ENCODE peak calls at places on chromosomes 5 and 9, in eight cellular contexts. G is endothelial cell of umbilical vein, D is GM23338, Y is suprapubic skin, C is HepG2, W is upper lobe of left lung, O is vagina, B is spleen. T is an unnamed sample.
A peak's percentile ranks its signal among the peaks of the same experiment; 100 is the strongest.

GRCh38 chr9:114694719-114695269 is 12.8 kb upstream of the TEX48 start:
- DNase-seq in C (no peak), W (no peak), O (no peak), B (no peak), Y (no peak), G (no peak), D (no peak), T (no peak)

GRCh38 chr5:157827429-157827828 is 31.5 kb downstream of the CLINT1 start:
- DNase-seq in O (no peak), W (no peak), G (peak; percentile 81), C (no peak), D (no peak), Y (no peak), B (no peak), T (no peak)

GRCh38 chr5:108801776-108802175 is 54.1 kb downstream of the FER start:
- DNase-seq in G (peak; percentile 84), D (no peak), B (no peak), Y (no peak), C (peak; percentile 40), W (no peak), O (no peak), T (peak; percentile 12)

GRCh38 chr9:136728548-136729123 is 14.1 kb downstream of the LCN10 start:
- DNase-seq in Y (no peak), C (no peak), D (peak; percentile 70), G (peak; percentile 47), B (no peak), O (no peak), W (no peak), T (peak; percentile 30)

GRCh38 chr9:112261133-112261532 is 72.3 kb downstream of the PTBP3 start:
- DNase-seq in O (no peak), W (no peak), C (no peak), B (no peak), G (no peak), D (no peak), Y (no peak), T (no peak)

GRCh38 chr5:96219580-96220281 is 213.3 kb downstream of the PCSK1 start:
- DNase-seq in O (no peak), G (no peak), W (no peak), Y (no peak), C (no peak), B (no peak), D (no peak), T (no peak)

GRCh38 chr9:79152306-79152705 is 419.5 kb upstream of the TLE4 start:
- DNase-seq in Y (no peak), B (no peak), O (no peak), W (no peak), D (no peak), G (no peak), C (no peak), T (no peak)

GRCh38 chr5:43137326-43137725 is 16.6 kb downstream of the ZNF131 start:
- DNase-seq in B (no peak), G (no peak), D (no peak), C (no peak), Y (no peak), O (no peak), W (no peak), T (no peak)

GRCh38 chr9:113851359-113851758 is 24.8 kb upstream of the ZNF618 start:
- DNase-seq in Y (no peak), G (no peak), O (no peak), B (no peak), C (no peak), W (no peak), D (no peak), T (no peak)

GRCh38 chr9:79489241-79490000 is 82.3 kb upstream of the TLE4 start:
- DNase-seq in Y (no peak), D (peak; percentile 7), W (peak; percentile 21), C (peak; percentile 62), B (no peak), O (no peak), G (no peak), T (peak; percentile 14)

GRCh38 chr5:59099270-59099994 is 516.6 kb downstream of the RAB3C start:
- DNase-seq in D (no peak), B (no peak), W (no peak), Y (no peak), G (no peak), C (peak; percentile 5), O (no peak), T (no peak)

GRCh38 chr9:112725961-112726360 is 8.0 kb upstream of the INIP start:
- DNase-seq in G (no peak), D (no peak), Y (no peak), O (no peak), W (no peak), B (no peak), C (no peak), T (no peak)

GRCh38 chr5:154308457-154309360 is 118.2 kb downstream of the GALNT10 start:
- DNase-seq in W (no peak), Y (no peak), O (no peak), G (peak; percentile 45), D (no peak), C (no peak), B (no peak), T (no peak)

GRCh38 chr5:54785729-54786548 is 199.5 kb downstream of the ESM1 start:
- DNase-seq in B (peak; percentile 86), W (peak; percentile 64), O (no peak), G (peak; percentile 77), Y (no peak), D (no peak), C (no peak), T (peak; percentile 26)

GRCh38 chr5:107213025-107213424 is 457.7 kb downstream of the EFNA5 start:
- DNase-seq in C (no peak), D (peak; percentile 17), W (no peak), B (no peak), O (no peak), G (no peak), Y (no peak), T (no peak)

GRCh38 chr9:33748633-33749304 is 46.6 kb upstream of the PRSS3 start:
- DNase-seq in D (no peak), B (no peak), W (peak; percentile 23), Y (no peak), G (no peak), C (no peak), O (no peak), T (peak; percentile 33)

GRCh38 chr5:180637962-180638680 is 11.3 kb downstream of the FLT4 start:
- DNase-seq in Y (peak; percentile 33), C (no peak), B (peak; percentile 69), W (no peak), D (no peak), O (no peak), G (no peak), T (no peak)

GRCh38 chr5:149002053-149002452 is 60.8 kb downstream of the SH3TC2 start:
- DNase-seq in Y (no peak), D (peak; percentile 59), B (no peak), W (peak; percentile 47), C (peak; percentile 94), G (peak; percentile 64), O (peak; percentile 67), T (no peak)

GRCh38 chr5:56128166-56128565 is 105.0 kb downstream of the ANKRD55 start:
- DNase-seq in D (no peak), G (no peak), C (no peak), W (no peak), O (no peak), Y (no peak), B (no peak), T (no peak)

GRCh38 chr5:32506251-32506661 is 61.7 kb upstream of the ZFR start:
- DNase-seq in O (no peak), Y (no peak), G (peak; percentile 86), W (no peak), C (no peak), B (no peak), D (no peak), T (no peak)

GRCh38 chr5:149549461-149550266 is 1.6 kb downstream of the CSNK1A1 start:
- DNase-seq in B (no peak), W (peak; percentile 42), Y (no peak), G (peak; percentile 68), C (peak; percentile 86), O (no peak), D (peak; percentile 70), T (peak; percentile 52)

GRCh38 chr5:160199410-160199911 is 29.8 kb upstream of the FABP6 start:
- DNase-seq in B (peak; percentile 96), G (peak; percentile 42), D (peak; percentile 83), W (peak; percentile 81), O (no peak), Y (peak; percentile 72), C (no peak), T (peak; percentile 34)

GRCh38 chr5:88734191-88734640 is 148.8 kb downstream of the MEF2C start:
- DNase-seq in C (no peak), O (no peak), W (no peak), Y (no peak), B (no peak), D (no peak), G (peak; percentile 66), T (peak; percentile 21)
- TF ChIP-seq POLR2AphosphoS5 in C (no peak), O (no peak), W (no peak), Y (no peak), B (peak; percentile 55), D (no peak), G (no peak), T (no peak)

DNA sequence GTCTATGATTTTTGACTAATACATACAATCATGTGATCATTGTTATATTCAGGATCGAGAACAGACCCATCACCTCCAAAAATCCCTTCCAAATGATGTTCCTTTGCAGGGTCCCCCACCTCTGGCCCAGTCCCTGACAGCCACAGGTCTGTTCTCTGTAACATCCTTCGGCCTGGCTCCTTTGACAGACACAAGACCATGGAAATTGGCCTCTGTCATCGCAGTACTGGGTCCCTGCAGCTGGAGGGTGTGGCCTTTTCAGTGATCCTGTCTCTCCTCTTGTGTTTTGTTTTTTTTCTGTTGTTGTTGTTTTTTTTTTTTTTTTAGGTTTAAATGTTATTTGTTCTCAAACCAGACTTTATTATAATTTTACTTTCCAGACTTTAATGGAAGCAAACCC is 27.4 kb upstream of the ANKRD33B start:
- DNase-seq in W (no peak), B (no peak), D (no peak), C (no peak), O (no peak), Y (no peak), G (no peak), T (no peak)
- H3K4me3 ChIP-seq in W (no peak overlapping the region), B (no peak overlapping the region), D (no peak overlapping the region), C (no peak overlapping the region), O (no peak overlapping the region), Y (no peak overlapping the region), G (no peak overlapping the region), T (no peak overlapping the region)

GRCh38 chr5:34789021-34789531 is 49.9 kb upstream of the TTC23L start:
- DNase-seq in B (no peak), W (no peak), D (peak; percentile 26), G (peak; percentile 95), Y (no peak), O (no peak), C (no peak), T (no peak)
- TF ChIP-seq POLR2AphosphoS5 in B (peak; percentile 91), W (no peak), D (no peak), G (peak; percentile 90), Y (no peak), O (no peak), C (no peak), T (no peak)

DNA sequence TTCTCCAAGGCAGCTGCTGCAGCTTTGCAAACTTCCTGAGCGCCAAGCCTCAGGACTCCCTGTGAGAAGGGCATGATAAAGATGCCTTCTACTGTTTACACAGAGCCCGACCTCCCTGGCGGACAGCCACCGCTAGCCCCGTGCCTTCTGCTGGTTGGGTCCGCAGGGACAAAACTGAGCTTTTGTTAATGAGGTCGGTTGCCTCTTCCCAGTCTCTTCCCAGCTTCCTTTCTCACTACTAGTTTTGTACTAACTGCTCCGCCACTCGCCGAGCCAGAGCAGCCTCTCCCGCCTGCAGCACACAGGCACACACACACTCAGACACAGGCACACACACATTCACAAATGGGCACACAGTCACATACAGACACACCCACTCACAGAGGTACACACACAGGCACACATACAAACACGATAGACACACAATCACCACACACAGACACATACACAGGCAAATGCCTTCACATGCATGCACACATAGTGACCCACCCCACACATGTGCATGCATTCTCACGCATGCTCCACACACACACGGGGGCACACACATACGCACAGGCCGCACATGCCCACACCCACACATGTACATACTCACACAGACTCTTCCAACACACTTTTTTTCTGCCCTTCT is at the start of gene FREM1:
- DNase-seq in C (peak; percentile 55), W (no peak), O (no peak), Y (peak; percentile 70), G (peak; percentile 19), B (no peak), D (peak; percentile 79), T (no peak)
- H3K4me3 ChIP-seq in C (peak within 1 kb of the TSS; percentile 1), W (peak within 1 kb of the TSS; percentile 2), O (peak within 1 kb of the TSS; percentile 34), Y (peak within 1 kb of the TSS; percentile 40), G (no peak within 1 kb of the TSS), B (no peak within 1 kb of the TSS), D (peak within 1 kb of the TSS; percentile 49), T (no peak within 1 kb of the TSS)

T was measured in HL-60.